ENCODE peak calls at places on chromosomes 6 and 20, in four cellular contexts. X is spleen; W is CD4-positive, alpha-beta T cell; M is mesendoderm. H is an unnamed sample.

GRCh38 chr6:130681028-130681427 is 146.2 kb upstream of the SMLR1 start:
- DNase-seq in X (no peak), W (no peak), M (no peak), H (no peak)

GRCh38 chr6:24571361-24571760 is 74.6 kb downstream of the KIAA0319 start:
- DNase-seq in X (no peak), W (no peak), M (no peak), H (no peak)

GRCh38 chr6:52741872-52742271 is 21.4 kb downstream of the GSTA2 start:
- DNase-seq in X (no peak), W (no peak), M (no peak), H (no peak)

GRCh38 chr6:34575326-34575725 is 19.2 kb upstream of the SPDEF start:
- DNase-seq in X (no peak), W (no peak), M (peak; percentile 53), H (no peak)

GRCh38 chr6:63745784-63746183 is 110.2 kb downstream of the PHF3 start:
- DNase-seq in X (no peak), W (no peak), M (no peak), H (no peak)

GRCh38 chr6:22236626-22237414 is 60.0 kb downstream of the PRL start:
- DNase-seq in X (no peak), W (no peak), M (peak; percentile 8), H (no peak)

GRCh38 chr20:57749131-57749690 is 39.4 kb upstream of the PMEPA1 start:
- DNase-seq in X (peak; percentile 78), W (no peak), M (no peak), H (no peak)

GRCh38 chr20:23508896-23509579 is 18.1 kb downstream of the CST8 start:
- DNase-seq in X (no peak), W (no peak), M (no peak), H (no peak)

GRCh38 chr20:62739581-62740285 is 31.1 kb downstream of the NTSR1 start:
- DNase-seq in X (peak; percentile 89), W (peak; percentile 46), M (no peak), H (no peak)

GRCh38 chr20:50982372-50982771 is 23.8 kb downstream of the MOCS3 start:
- DNase-seq in X (no peak), W (no peak), M (no peak), H (no peak)
- H3K27ac ChIP-seq in X (peak overlapping the region; percentile 78), W (no peak overlapping the region), M (no peak overlapping the region), H (no peak overlapping the region)

DNA sequence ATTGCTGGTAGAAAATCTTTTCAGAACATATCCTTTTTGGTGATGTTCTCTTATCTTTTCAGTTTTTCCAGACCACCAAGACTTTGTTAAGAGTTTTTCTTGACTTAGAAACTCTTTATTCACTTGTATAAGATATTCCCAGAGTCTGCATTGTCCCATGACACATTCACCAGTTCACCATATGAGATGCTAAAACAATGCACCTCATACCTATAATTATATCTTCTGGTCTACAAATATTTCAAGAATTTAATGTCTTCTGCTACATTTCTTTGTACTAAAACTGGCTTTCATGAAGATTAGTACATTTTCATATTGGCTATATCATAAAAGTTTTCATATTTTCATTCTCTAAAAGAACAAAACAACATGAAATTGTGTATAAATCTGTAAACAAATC is 111.3 kb downstream of the ADGRG6 start:
- DNase-seq in X (no peak), W (no peak), M (no peak), H (no peak)
- H3K27ac ChIP-seq in X (no peak overlapping the region), W (no peak overlapping the region), M (no peak overlapping the region), H (no peak overlapping the region)

GRCh38 chr20:33419140-33419974 is 18.0 kb upstream of the CDK5RAP1 start:
- DNase-seq in X (no peak), W (no peak), M (no peak), H (no peak)

GRCh38 chr20:33418033-33418432 is 16.7 kb upstream of the CDK5RAP1 start:
- DNase-seq in X (no peak), W (no peak), M (peak; percentile 18), H (no peak)

GRCh38 chr20:33423141-33423834 is 20.3 kb downstream of the SNTA1 start:
- DNase-seq in X (no peak), W (no peak), M (no peak), H (no peak)
- H3K27ac ChIP-seq in X (no peak overlapping the region), W (no peak overlapping the region), M (no peak overlapping the region), H (peak overlapping the region; percentile 68)

GRCh38 chr6:108619431-108620197 is 58.9 kb downstream of the FOXO3 start:
- DNase-seq in X (no peak), W (no peak), M (no peak), H (no peak)

GRCh38 chr6:108623995-108624394 is 63.3 kb downstream of the FOXO3 start:
- DNase-seq in X (no peak), W (no peak), M (no peak), H (no peak)

GRCh38 chr6:108626777-108627176 is 66.1 kb downstream of the FOXO3 start:
- DNase-seq in X (no peak), W (no peak), M (no peak), H (no peak)

GRCh38 chr6:108621117-108621516 is 60.4 kb downstream of the FOXO3 start:
- DNase-seq in X (no peak), W (no peak), M (peak; percentile 73), H (no peak)

DNA sequence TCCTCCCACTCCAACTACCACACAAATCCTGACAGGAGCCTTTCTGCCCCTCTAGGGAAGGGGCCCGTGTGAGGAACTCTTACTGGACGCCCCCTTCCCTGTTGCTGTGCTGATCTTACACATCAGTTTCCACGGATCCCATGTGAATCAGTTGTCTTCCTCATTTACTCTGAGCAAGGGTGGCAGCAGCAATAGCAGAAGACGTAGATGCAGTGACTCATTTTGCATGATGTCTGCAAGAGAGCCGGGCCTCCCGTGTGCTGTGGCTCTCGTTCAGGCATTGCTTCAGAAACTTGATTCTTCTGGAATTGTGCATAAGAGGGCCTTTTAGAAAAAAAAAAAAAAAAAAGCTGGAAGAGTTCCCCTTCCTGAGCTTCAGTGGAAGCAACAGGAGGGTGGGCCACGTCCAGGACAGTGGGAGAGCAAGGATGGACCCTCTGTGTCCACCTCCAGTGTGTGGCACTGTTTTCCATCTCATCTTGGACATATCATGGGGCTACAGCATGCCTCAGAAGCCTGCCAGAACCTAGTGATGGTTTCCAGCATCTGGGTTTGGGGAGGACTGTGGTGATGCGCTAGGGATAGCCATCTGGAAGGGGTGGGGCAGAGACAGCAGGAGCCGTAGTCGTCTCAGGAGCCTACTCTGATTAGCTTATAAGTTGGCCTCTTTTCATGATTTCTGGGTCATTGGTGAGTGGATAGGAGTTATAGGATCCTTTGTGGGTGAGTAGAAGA is 62.1 kb downstream of the FOXO3 start:
- DNase-seq in X (no peak), W (no peak), M (no peak), H (no peak)
- H3K27ac ChIP-seq in X (peak overlapping the region; percentile 62), W (no peak overlapping the region), M (no peak overlapping the region), H (no peak overlapping the region)

H was measured in caudate nucleus.